ENCODE peak calls at places on chromosome 21, in four cellular contexts. K is fibroblast of pulmonary artery, Q is osteocyte, A is OCI-LY7. D is an unnamed sample.

GRCh38 chr21:42220138-42220701 is 1.3 kb downstream of the ABCG1 start:
- DNase-seq in K (peak; percentile 89), Q (no peak), A (peak; percentile 89), D (no peak)

GRCh38 chr21:33419538-33420123 is 16.4 kb downstream of the IFNGR2 start:
- DNase-seq in K (peak; percentile 74), Q (no peak), A (no peak), D (peak; percentile 27)

GRCh38 chr21:43654806-43655489 is 4.3 kb downstream of the HSF2BP start:
- DNase-seq in Q (no peak), K (no peak), A (no peak), D (no peak)

GRCh38 chr21:42590431-42591131 is 62.8 kb upstream of the PDE9A start:
- DNase-seq in A (peak; percentile 73), K (no peak), Q (no peak), D (no peak)

GRCh38 chr21:45427331-45428271 is 22.6 kb downstream of the COL18A1 start:
- DNase-seq in K (peak; percentile 93), Q (peak; percentile 91), A (no peak), D (peak; percentile 57)

GRCh38 chr21:16460936-16461335 is 731.2 kb downstream of the USP25 start:
- DNase-seq in Q (no peak), A (no peak), K (no peak), D (no peak)

GRCh38 chr21:45021428-45022347 is 52.7 kb upstream of the ADARB1 start:
- DNase-seq in A (no peak), K (no peak), Q (no peak), D (no peak)

GRCh38 chr21:44972821-44973220 is 33.0 kb downstream of the SLX9 start:
- DNase-seq in A (no peak), K (no peak), Q (no peak), D (no peak)

GRCh38 chr21:25790122-25790951 is 55.6 kb downstream of the GABPA start:
- DNase-seq in K (peak; percentile 55), Q (no peak), A (peak; percentile 28), D (peak; percentile 12)

GRCh38 chr21:25788677-25789076 is 53.9 kb downstream of the GABPA start:
- DNase-seq in Q (no peak), A (no peak), K (no peak), D (no peak)

GRCh38 chr21:25791321-25791720 is 56.5 kb downstream of the GABPA start:
- DNase-seq in A (no peak), K (peak; percentile 3), Q (no peak), D (no peak)
- TF ChIP-seq CTCF in A (no peak), K (no peak), Q (no peak), D (no peak)

GRCh38 chr21:35652872-35653271 is 407.5 kb downstream of the SETD4 start:
- DNase-seq in A (no peak), K (no peak), Q (no peak), D (no peak)
- TF ChIP-seq CTCF in A (peak; percentile 45), K (no peak), Q (no peak), D (no peak)

GRCh38 chr21:38175321-38175720 is 81.5 kb upstream of the KCNJ15 start:
- DNase-seq in A (no peak), Q (no peak), K (peak; percentile 16), D (no peak)

GRCh38 chr21:38181101-38181500 is 75.7 kb upstream of the KCNJ15 start:
- DNase-seq in A (no peak), Q (no peak), K (no peak), D (no peak)

GRCh38 chr21:38178653-38179503 is 77.9 kb upstream of the KCNJ15 start:
- DNase-seq in K (no peak), Q (no peak), A (no peak), D (no peak)

GRCh38 chr21:38179504-38179900 is 77.3 kb upstream of the KCNJ15 start:
- DNase-seq in A (no peak), K (no peak), Q (no peak), D (no peak)

DNA sequence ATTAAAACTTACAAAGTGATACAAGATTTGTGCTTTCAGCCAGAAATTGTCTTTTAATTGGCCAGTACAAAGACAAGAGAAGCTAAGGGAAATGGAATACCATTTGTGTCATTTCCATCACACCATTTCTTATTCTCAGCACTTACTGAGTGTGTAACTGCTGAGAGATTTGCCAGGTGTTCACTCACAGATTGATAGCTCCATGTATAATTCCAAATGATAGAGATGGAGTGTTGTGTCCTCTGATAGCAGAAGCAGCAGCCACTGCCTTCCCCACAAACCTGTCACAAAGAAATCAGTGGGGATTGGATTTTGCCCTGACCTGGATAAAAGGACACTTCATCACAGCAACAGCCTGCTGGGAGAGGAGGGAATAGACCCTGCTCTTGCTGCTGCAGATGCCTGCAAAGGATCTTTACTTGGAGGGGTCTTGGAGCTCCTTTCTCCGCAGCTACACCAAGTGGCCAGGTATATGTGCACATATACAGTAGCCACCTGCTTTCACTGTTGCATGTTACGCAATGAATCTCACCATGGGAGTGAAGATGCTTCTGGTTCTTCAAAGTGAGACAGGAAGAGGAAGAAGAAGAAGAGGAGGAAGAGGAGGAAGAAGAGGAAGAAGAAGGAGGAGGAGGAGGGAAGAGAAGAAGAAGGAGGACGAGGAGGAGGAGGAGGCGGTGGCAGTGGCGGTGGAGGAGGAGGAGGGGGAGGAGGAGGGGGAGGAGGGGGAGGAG is 78.7 kb upstream of the KCNJ15 start:
- DNase-seq in A (no peak), Q (no peak), K (no peak), D (no peak)
- TF ChIP-seq CTCF in A (no peak), Q (no peak), K (no peak), D (no peak)

DNA sequence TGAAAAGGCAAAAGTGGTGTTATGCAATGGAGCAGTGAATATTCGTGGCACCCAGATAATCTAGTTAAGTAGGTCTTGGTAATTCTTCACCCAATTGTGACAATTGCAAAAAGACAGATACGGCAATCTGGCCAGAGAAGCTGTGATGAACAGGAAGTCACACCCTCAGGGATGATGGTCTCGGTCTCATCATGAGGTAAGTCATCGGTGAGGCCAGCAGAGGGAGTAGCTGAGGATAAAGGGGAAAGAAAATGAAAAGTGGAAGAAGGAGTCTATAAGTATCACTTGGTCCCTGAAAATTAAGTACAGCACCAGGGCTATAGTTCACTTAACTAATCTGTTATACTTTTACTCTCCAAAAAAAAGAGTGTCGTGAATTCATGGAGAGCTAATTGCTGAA is 258.8 kb upstream of the NCAM2 start:
- DNase-seq in Q (no peak), A (no peak), K (no peak), D (no peak)
- TF ChIP-seq CTCF in Q (peak; percentile 11), A (no peak), K (no peak), D (no peak)

GRCh38 chr21:31264574-31264973 is 79.5 kb downstream of the TIAM1 start:
- DNase-seq in Q (no peak), A (no peak), K (no peak), D (no peak)
- TF ChIP-seq CTCF in Q (no peak), A (no peak), K (no peak), D (no peak)